ENCODE peak calls at places on chromosomes 6 and 20, in four cellular contexts. One of them, this sample, is unnamed.

GRCh38 chr6:74879970-74880369 is 325.9 kb downstream of the COL12A1 start:
- DNase-seq in stomach: no peak
- DNase-seq in endodermal cell: no peak
- DNase-seq in AG04450: no peak
- DNase-seq in this sample: no peak

GRCh38 chr6:47111685-47112084 is 69.6 kb upstream of the ADGRF1 start:
- DNase-seq in stomach: no peak
- DNase-seq in endodermal cell: peak; percentile 60
- DNase-seq in AG04450: peak; percentile 13
- DNase-seq in this sample: no peak

GRCh38 chr6:148448371-148449010 is 105.9 kb downstream of the SASH1 start:
- DNase-seq in stomach: no peak
- DNase-seq in endodermal cell: peak; percentile 37
- DNase-seq in AG04450: no peak
- DNase-seq in this sample: no peak

GRCh38 chr6:145815351-145815772 is 767 bp upstream of the FBXO30 start:
- DNase-seq in stomach: no peak
- DNase-seq in endodermal cell: no peak
- DNase-seq in AG04450: no peak
- DNase-seq in this sample: no peak

GRCh38 chr6:125301435-125302391 is at the start of gene HDDC2:
- DNase-seq in stomach: peak; percentile 78
- DNase-seq in endodermal cell: peak; percentile 87
- DNase-seq in AG04450: no peak
- DNase-seq in this sample: peak; percentile 89

GRCh38 chr6:131134220-131134831 is 941 bp upstream of the AKAP7 start:
- DNase-seq in stomach: no peak
- DNase-seq in endodermal cell: no peak
- DNase-seq in AG04450: no peak
- DNase-seq in this sample: no peak

GRCh38 chr20:43862438-43862837 is 52.2 kb upstream of the TOX2 start:
- DNase-seq in stomach: no peak
- DNase-seq in endodermal cell: no peak
- DNase-seq in AG04450: no peak
- DNase-seq in this sample: no peak

GRCh38 chr20:56788041-56788670 is 159.1 kb downstream of the TFAP2C start:
- DNase-seq in stomach: no peak
- DNase-seq in endodermal cell: no peak
- DNase-seq in AG04450: peak; percentile 69
- DNase-seq in this sample: no peak

GRCh38 chr6:68211242-68211795 is 423.8 kb upstream of the ADGRB3 start:
- DNase-seq in stomach: no peak
- DNase-seq in endodermal cell: no peak
- DNase-seq in AG04450: no peak
- DNase-seq in this sample: no peak

GRCh38 chr6:149903938-149904611 is 6.2 kb upstream of the RAET1E start:
- DNase-seq in stomach: no peak
- DNase-seq in endodermal cell: peak; percentile 72
- DNase-seq in AG04450: no peak
- DNase-seq in this sample: no peak

GRCh38 chr6:143136647-143137046 is 76.0 kb downstream of the AIG1 start:
- DNase-seq in stomach: no peak
- DNase-seq in endodermal cell: peak; percentile 53
- DNase-seq in AG04450: no peak
- DNase-seq in this sample: no peak

GRCh38 chr6:47188588-47189021 is 121.1 kb downstream of the TNFRSF21 start:
- DNase-seq in stomach: peak; percentile 39
- DNase-seq in endodermal cell: no peak
- DNase-seq in AG04450: no peak
- DNase-seq in this sample: no peak

GRCh38 chr20:887137-887536 is 29.0 kb downstream of the ANGPT4 start:
- DNase-seq in stomach: no peak
- DNase-seq in endodermal cell: no peak
- DNase-seq in AG04450: no peak
- DNase-seq in this sample: no peak

GRCh38 chr6:142886431-142887170 is 58.4 kb downstream of the HIVEP2 start:
- DNase-seq in stomach: no peak
- DNase-seq in endodermal cell: no peak
- DNase-seq in AG04450: no peak
- DNase-seq in this sample: no peak

GRCh38 chr20:3672864-3673550 is 8.8 kb downstream of the ADAM33 start:
- DNase-seq in stomach: no peak
- DNase-seq in endodermal cell: no peak
- DNase-seq in AG04450: no peak
- DNase-seq in this sample: no peak

GRCh38 chr20:38214256-38214870 is 46.2 kb downstream of the KIAA1755 start:
- DNase-seq in stomach: no peak
- DNase-seq in endodermal cell: no peak
- DNase-seq in AG04450: no peak
- DNase-seq in this sample: peak; percentile 39

GRCh38 chr6:144008501-144009245 is 614 bp upstream of the PLAGL1 start:
- DNase-seq in stomach: no peak
- DNase-seq in endodermal cell: peak; percentile 78
- DNase-seq in AG04450: no peak
- DNase-seq in this sample: peak; percentile 62

GRCh38 chr6:13667655-13668054 is 44.0 kb downstream of the RANBP9 start:
- DNase-seq in stomach: no peak
- DNase-seq in endodermal cell: no peak
- DNase-seq in AG04450: no peak
- DNase-seq in this sample: no peak

GRCh38 chr20:59033093-59033492 is 958 bp upstream of the ATP5F1E start:
- DNase-seq in stomach: no peak
- DNase-seq in endodermal cell: no peak
- DNase-seq in AG04450: no peak
- DNase-seq in this sample: no peak

GRCh38 chr6:129943637-129944271 is 74.6 kb upstream of the L3MBTL3 start:
- DNase-seq in stomach: no peak
- DNase-seq in endodermal cell: no peak
- DNase-seq in AG04450: no peak
- DNase-seq in this sample: no peak

GRCh38 chr6:73264446-73264845 is 1.4 kb upstream of the KHDC1 start:
- DNase-seq in stomach: no peak
- DNase-seq in endodermal cell: no peak
- DNase-seq in AG04450: no peak
- DNase-seq in this sample: no peak

GRCh38 chr20:26295006-26295405 is 598.4 kb upstream of the ZNF337 start:
- DNase-seq in stomach: no peak
- DNase-seq in endodermal cell: no peak
- DNase-seq in AG04450: no peak
- DNase-seq in this sample: no peak

GRCh38 chr20:15708984-15709598 is 864.2 kb downstream of the KIF16B start:
- DNase-seq in stomach: peak; percentile 37
- DNase-seq in endodermal cell: peak; percentile 94
- DNase-seq in AG04450: no peak
- DNase-seq in this sample: peak; percentile 52

GRCh38 chr20:3677733-3678132 is 4.1 kb downstream of the ADAM33 start:
- DNase-seq in stomach: no peak
- DNase-seq in endodermal cell: no peak
- DNase-seq in AG04450: no peak
- DNase-seq in this sample: no peak

GRCh38 chr6:32967151-32968091 is 973 bp upstream of the BRD2 start:
- DNase-seq in stomach: no peak
- DNase-seq in endodermal cell: peak; percentile 80
- DNase-seq in AG04450: no peak
- DNase-seq in this sample: no peak

GRCh38 chr20:36493801-36494114 is 47.6 kb upstream of the MYL9 start:
- DNase-seq in stomach: peak; percentile 41
- DNase-seq in endodermal cell: no peak
- DNase-seq in AG04450: peak; percentile 45
- DNase-seq in this sample: no peak

GRCh38 chr6:34289137-34289536 is 40.3 kb upstream of the SMIM29 start:
- DNase-seq in stomach: no peak
- DNase-seq in endodermal cell: no peak
- DNase-seq in AG04450: no peak
- DNase-seq in this sample: no peak

GRCh38 chr20:23225407-23226060 is 125.1 kb upstream of the NXT1 start:
- DNase-seq in stomach: peak; percentile 67
- DNase-seq in endodermal cell: no peak
- DNase-seq in AG04450: peak; percentile 53
- DNase-seq in this sample: no peak

GRCh38 chr6:41371461-41371991 is 36.1 kb downstream of the NCR2 start:
- DNase-seq in stomach: peak; percentile 70
- DNase-seq in endodermal cell: peak; percentile 88
- DNase-seq in AG04450: peak; percentile 6
- DNase-seq in this sample: peak; percentile 33

GRCh38 chr6:27495386-27496135 is 22.7 kb upstream of the ZNF184 start:
- DNase-seq in stomach: no peak
- DNase-seq in endodermal cell: peak; percentile 97
- DNase-seq in AG04450: no peak
- DNase-seq in this sample: peak; percentile 60

GRCh38 chr6:36976509-36976908 is 9.5 kb downstream of the MTCH1 start:
- DNase-seq in stomach: no peak
- DNase-seq in endodermal cell: no peak
- DNase-seq in AG04450: no peak
- DNase-seq in this sample: no peak
- H3K27ac ChIP-seq in stomach: no peak overlapping the region
- H3K27ac ChIP-seq in endodermal cell: no peak overlapping the region
- H3K27ac ChIP-seq in AG04450: no peak overlapping the region
- H3K27ac ChIP-seq in this sample: no peak overlapping the region

GRCh38 chr6:135572051-135572450 is 74.5 kb upstream of the AHI1 start:
- DNase-seq in stomach: no peak
- DNase-seq in endodermal cell: no peak
- DNase-seq in AG04450: no peak
- DNase-seq in this sample: no peak

GRCh38 chr6:135577059-135577538 is 79.6 kb upstream of the AHI1 start:
- DNase-seq in stomach: no peak
- DNase-seq in endodermal cell: no peak
- DNase-seq in AG04450: no peak
- DNase-seq in this sample: no peak

GRCh38 chr6:135575629-135576028 is 78.1 kb upstream of the AHI1 start:
- DNase-seq in stomach: no peak
- DNase-seq in endodermal cell: no peak
- DNase-seq in AG04450: no peak
- DNase-seq in this sample: no peak

GRCh38 chr6:135578976-135579375 is 81.4 kb upstream of the AHI1 start:
- DNase-seq in stomach: no peak
- DNase-seq in endodermal cell: no peak
- DNase-seq in AG04450: no peak
- DNase-seq in this sample: no peak

DNA sequence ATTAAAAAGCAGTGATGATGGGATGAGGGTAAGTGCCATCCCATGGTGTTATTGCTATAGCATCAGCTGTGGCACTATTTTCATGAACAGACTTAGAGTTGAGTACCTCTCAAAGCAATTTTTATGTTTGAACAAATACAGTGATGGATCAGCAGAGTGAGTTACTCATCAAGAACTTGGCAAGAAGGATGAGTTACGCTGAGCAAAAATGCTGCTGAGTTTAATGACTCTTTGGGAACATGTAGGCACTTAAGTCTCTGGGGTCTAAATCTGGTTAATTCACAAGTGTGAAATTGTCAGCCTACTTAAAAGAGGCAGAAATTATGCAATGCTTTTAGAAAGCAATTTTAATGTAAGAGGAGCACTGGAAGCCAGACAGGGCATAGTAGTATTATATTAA is 78.5 kb upstream of the AHI1 start:
- DNase-seq in stomach: no peak
- DNase-seq in endodermal cell: no peak
- DNase-seq in AG04450: peak; percentile 13
- DNase-seq in this sample: no peak
- H3K4me3 ChIP-seq in stomach: no peak overlapping the region
- H3K4me3 ChIP-seq in endodermal cell: no peak overlapping the region
- H3K4me3 ChIP-seq in AG04450: no peak overlapping the region
- H3K4me3 ChIP-seq in this sample: no peak overlapping the region

GRCh38 chr20:45867811-45868176 is 10.4 kb downstream of the ZSWIM3 start:
- DNase-seq in stomach: no peak
- DNase-seq in endodermal cell: no peak
- DNase-seq in AG04450: no peak
- DNase-seq in this sample: no peak
- H3K27ac ChIP-seq in stomach: no peak overlapping the region
- H3K27ac ChIP-seq in endodermal cell: no peak overlapping the region
- H3K27ac ChIP-seq in AG04450: peak overlapping the region; percentile 65
- H3K27ac ChIP-seq in this sample: no peak overlapping the region

GRCh38 chr20:52708137-52708536 is 264.0 kb upstream of the TSHZ2 start:
- DNase-seq in stomach: no peak
- DNase-seq in endodermal cell: no peak
- DNase-seq in AG04450: no peak
- DNase-seq in this sample: no peak
- H3K4me3 ChIP-seq in stomach: no peak overlapping the region
- H3K4me3 ChIP-seq in endodermal cell: no peak overlapping the region
- H3K4me3 ChIP-seq in AG04450: no peak overlapping the region
- H3K4me3 ChIP-seq in this sample: no peak overlapping the region

GRCh38 chr6:116349216-116349615 is 21.5 kb upstream of the DSE start:
- DNase-seq in stomach: no peak
- DNase-seq in endodermal cell: no peak
- DNase-seq in AG04450: no peak
- DNase-seq in this sample: no peak
- H3K27ac ChIP-seq in stomach: no peak overlapping the region
- H3K27ac ChIP-seq in endodermal cell: no peak overlapping the region
- H3K27ac ChIP-seq in AG04450: no peak overlapping the region
- H3K27ac ChIP-seq in this sample: no peak overlapping the region

DNA sequence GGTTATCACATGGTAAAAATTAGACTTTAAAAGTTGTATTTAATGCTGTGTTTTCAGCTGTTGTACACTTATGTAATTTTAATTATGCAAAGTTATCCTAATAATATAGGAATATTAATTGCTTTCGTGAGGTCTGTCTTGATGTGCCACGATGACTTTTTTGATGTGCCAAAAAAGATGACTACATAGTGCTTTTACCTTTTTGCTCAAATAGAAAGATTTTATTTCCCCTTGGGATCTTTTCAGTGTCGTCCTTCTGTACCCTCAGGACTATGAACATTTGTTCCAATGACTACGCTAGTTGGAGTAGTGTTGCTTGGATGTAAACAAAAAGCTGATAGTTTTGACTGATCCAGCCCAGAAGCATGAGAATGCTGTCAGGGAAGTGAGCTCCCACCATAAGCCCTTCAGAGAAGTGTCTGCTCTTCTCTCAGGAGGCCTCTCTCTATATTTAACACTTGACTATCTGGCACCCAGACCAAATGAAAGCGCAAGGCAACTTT is 1.2 kb upstream of the CD164 start:
- DNase-seq in stomach: no peak
- DNase-seq in endodermal cell: no peak
- DNase-seq in AG04450: no peak
- DNase-seq in this sample: no peak
- H3K4me3 ChIP-seq in stomach: peak overlapping the region; percentile 94
- H3K4me3 ChIP-seq in endodermal cell: peak overlapping the region; percentile 97
- H3K4me3 ChIP-seq in AG04450: peak overlapping the region; percentile 98
- H3K4me3 ChIP-seq in this sample: peak overlapping the region; percentile 97

This sample was measured in pancreas.